ENCODE peak calls at places on chromosomes 12 and 14, in five cellular contexts. One of them, this sample, is unnamed.

GRCh38 chr12:1808798-1809480 is 11.4 kb upstream of the LRTM2 start:
- DNase-seq in neuronal stem cell: no peak
- DNase-seq in SK-N-SH: no peak
- DNase-seq in K562: no peak
- DNase-seq in GM23248: no peak
- DNase-seq in this sample: no peak

GRCh38 chr14:54189358-54190354 is 207.2 kb upstream of the CDKN3 start:
- DNase-seq in neuronal stem cell: no peak
- DNase-seq in SK-N-SH: no peak
- DNase-seq in K562: peak; percentile 4
- DNase-seq in GM23248: peak; percentile 80
- DNase-seq in this sample: no peak

GRCh38 chr14:54792288-54792687 is 110.3 kb downstream of the GCH1 start:
- DNase-seq in neuronal stem cell: no peak
- DNase-seq in SK-N-SH: no peak
- DNase-seq in K562: no peak
- DNase-seq in GM23248: no peak
- DNase-seq in this sample: no peak

GRCh38 chr12:69298133-69298532 is 50.0 kb upstream of the LYZ start:
- DNase-seq in neuronal stem cell: no peak
- DNase-seq in SK-N-SH: no peak
- DNase-seq in K562: no peak
- DNase-seq in GM23248: no peak
- DNase-seq in this sample: no peak

GRCh38 chr14:72515779-72516770 is 377.8 kb downstream of the DPF3 start:
- DNase-seq in neuronal stem cell: no peak
- DNase-seq in SK-N-SH: no peak
- DNase-seq in K562: no peak
- DNase-seq in GM23248: peak; percentile 44
- DNase-seq in this sample: no peak

GRCh38 chr12:75913502-75914110 is 118.0 kb downstream of the PHLDA1 start:
- DNase-seq in neuronal stem cell: no peak
- DNase-seq in SK-N-SH: no peak
- DNase-seq in K562: peak; percentile 17
- DNase-seq in GM23248: no peak
- DNase-seq in this sample: peak; percentile 38

GRCh38 chr12:121095544-121096198 is 37.0 kb upstream of the P2RX7 start:
- DNase-seq in neuronal stem cell: peak; percentile 67
- DNase-seq in SK-N-SH: peak; percentile 94
- DNase-seq in K562: peak; percentile 78
- DNase-seq in GM23248: peak; percentile 74
- DNase-seq in this sample: peak; percentile 65

GRCh38 chr14:21680072-21680471 is 6.5 kb upstream of the OR4E1 start:
- DNase-seq in neuronal stem cell: no peak
- DNase-seq in SK-N-SH: no peak
- DNase-seq in K562: no peak
- DNase-seq in GM23248: peak; percentile 13
- DNase-seq in this sample: no peak

GRCh38 chr12:66910366-66910974 is 231.6 kb upstream of the GRIP1 start:
- DNase-seq in neuronal stem cell: no peak
- DNase-seq in SK-N-SH: no peak
- DNase-seq in K562: no peak
- DNase-seq in GM23248: no peak
- DNase-seq in this sample: no peak

GRCh38 chr12:31655792-31656191 is 3.7 kb upstream of the ETFBKMT start:
- DNase-seq in neuronal stem cell: no peak
- DNase-seq in SK-N-SH: no peak
- DNase-seq in K562: no peak
- DNase-seq in GM23248: no peak
- DNase-seq in this sample: no peak

GRCh38 chr14:96108061-96108795 is 69.1 kb downstream of the C14orf132 start:
- DNase-seq in neuronal stem cell: no peak
- DNase-seq in SK-N-SH: no peak
- DNase-seq in K562: no peak
- DNase-seq in GM23248: no peak
- DNase-seq in this sample: no peak

GRCh38 chr12:29961231-29961630 is 177.5 kb upstream of the TMTC1 start:
- DNase-seq in neuronal stem cell: no peak
- DNase-seq in SK-N-SH: no peak
- DNase-seq in K562: no peak
- DNase-seq in GM23248: peak; percentile 33
- DNase-seq in this sample: no peak

GRCh38 chr12:75825686-75826085 is 205.9 kb downstream of the PHLDA1 start:
- DNase-seq in neuronal stem cell: no peak
- DNase-seq in SK-N-SH: no peak
- DNase-seq in K562: no peak
- DNase-seq in GM23248: peak; percentile 84
- DNase-seq in this sample: no peak

GRCh38 chr12:28535216-28535615 is 345.0 kb downstream of the CCDC91 start:
- DNase-seq in neuronal stem cell: no peak
- DNase-seq in SK-N-SH: no peak
- DNase-seq in K562: no peak
- DNase-seq in GM23248: peak; percentile 68
- DNase-seq in this sample: no peak

GRCh38 chr14:92490239-92490959 is 23.2 kb upstream of the RIN3 start:
- DNase-seq in neuronal stem cell: no peak
- DNase-seq in SK-N-SH: no peak
- DNase-seq in K562: no peak
- DNase-seq in GM23248: no peak
- DNase-seq in this sample: no peak

GRCh38 chr14:20671597-20672283 is 12.6 kb upstream of the RNASE4 start:
- DNase-seq in neuronal stem cell: no peak
- DNase-seq in SK-N-SH: no peak
- DNase-seq in K562: peak; percentile 30
- DNase-seq in GM23248: no peak
- DNase-seq in this sample: no peak

GRCh38 chr14:75453817-75454434 is 26.1 kb downstream of the JDP2 start:
- DNase-seq in neuronal stem cell: no peak
- DNase-seq in SK-N-SH: no peak
- DNase-seq in K562: peak; percentile 11
- DNase-seq in GM23248: no peak
- DNase-seq in this sample: peak; percentile 76

GRCh38 chr12:3489057-3489456 is 1.9 kb upstream of the PRMT8 start:
- DNase-seq in neuronal stem cell: no peak
- DNase-seq in SK-N-SH: no peak
- DNase-seq in K562: no peak
- DNase-seq in GM23248: peak; percentile 39
- DNase-seq in this sample: no peak

GRCh38 chr12:126747530-126748149 is 1519.3 kb upstream of the TMEM132C start:
- DNase-seq in neuronal stem cell: no peak
- DNase-seq in SK-N-SH: peak; percentile 69
- DNase-seq in K562: peak; percentile 67
- DNase-seq in GM23248: peak; percentile 45
- DNase-seq in this sample: peak; percentile 38

GRCh38 chr14:34810028-34810427 is 65.1 kb downstream of the BAZ1A start:
- DNase-seq in neuronal stem cell: no peak
- DNase-seq in SK-N-SH: no peak
- DNase-seq in K562: no peak
- DNase-seq in GM23248: no peak
- DNase-seq in this sample: no peak

GRCh38 chr14:68891851-68892660 is 87.0 kb downstream of the ACTN1 start:
- DNase-seq in neuronal stem cell: no peak
- DNase-seq in SK-N-SH: no peak
- DNase-seq in K562: no peak
- DNase-seq in GM23248: peak; percentile 71
- DNase-seq in this sample: no peak

GRCh38 chr14:101072945-101073597 is 169.5 kb upstream of the RTL1 start:
- DNase-seq in neuronal stem cell: peak; percentile 40
- DNase-seq in SK-N-SH: peak; percentile 91
- DNase-seq in K562: peak; percentile 63
- DNase-seq in GM23248: peak; percentile 98
- DNase-seq in this sample: no peak

GRCh38 chr12:73629171-73629570 is 908.5 kb upstream of the ATXN7L3B start:
- DNase-seq in neuronal stem cell: no peak
- DNase-seq in SK-N-SH: no peak
- DNase-seq in K562: no peak
- DNase-seq in GM23248: no peak
- DNase-seq in this sample: no peak

GRCh38 chr14:20343855-20344205 is 395 bp downstream of the PARP2 start:
- DNase-seq in neuronal stem cell: no peak
- DNase-seq in SK-N-SH: no peak
- DNase-seq in K562: peak; percentile 25
- DNase-seq in GM23248: peak; percentile 73
- DNase-seq in this sample: no peak

GRCh38 chr12:113298861-113299545 is 35.9 kb downstream of the SLC8B1 start:
- DNase-seq in neuronal stem cell: no peak
- DNase-seq in SK-N-SH: no peak
- DNase-seq in K562: no peak
- DNase-seq in GM23248: peak; percentile 62
- DNase-seq in this sample: no peak

GRCh38 chr14:24481622-24482324 is 26.3 kb downstream of the CMA1 start:
- DNase-seq in neuronal stem cell: peak; percentile 32
- DNase-seq in SK-N-SH: peak; percentile 77
- DNase-seq in K562: peak; percentile 58
- DNase-seq in GM23248: peak; percentile 53
- DNase-seq in this sample: peak; percentile 32

GRCh38 chr12:80129895-80130535 is 30.7 kb downstream of the OTOGL start:
- DNase-seq in neuronal stem cell: no peak
- DNase-seq in SK-N-SH: no peak
- DNase-seq in K562: no peak
- DNase-seq in GM23248: peak; percentile 18
- DNase-seq in this sample: no peak

GRCh38 chr12:113958108-113958507 is 8.0 kb downstream of the RBM19 start:
- DNase-seq in neuronal stem cell: no peak
- DNase-seq in SK-N-SH: no peak
- DNase-seq in K562: no peak
- DNase-seq in GM23248: no peak
- DNase-seq in this sample: no peak

GRCh38 chr14:101040538-101041442 is 137.3 kb upstream of the RTL1 start:
- DNase-seq in neuronal stem cell: no peak
- DNase-seq in SK-N-SH: no peak
- DNase-seq in K562: no peak
- DNase-seq in GM23248: no peak
- DNase-seq in this sample: no peak

GRCh38 chr12:109309441-109310246 is 560 bp upstream of the FOXN4 start:
- DNase-seq in neuronal stem cell: no peak
- DNase-seq in SK-N-SH: peak; percentile 81
- DNase-seq in K562: no peak
- DNase-seq in GM23248: peak; percentile 17
- DNase-seq in this sample: peak; percentile 91

GRCh38 chr14:23114669-23115491 is 4.2 kb downstream of the CEBPE start:
- DNase-seq in neuronal stem cell: no peak
- DNase-seq in SK-N-SH: peak; percentile 43
- DNase-seq in K562: no peak
- DNase-seq in GM23248: peak; percentile 98
- DNase-seq in this sample: no peak

GRCh38 chr12:82529096-82529495 is 157.6 kb upstream of the TMTC2 start:
- DNase-seq in neuronal stem cell: no peak
- DNase-seq in SK-N-SH: no peak
- DNase-seq in K562: no peak
- DNase-seq in GM23248: no peak
- DNase-seq in this sample: no peak

GRCh38 chr12:105142259-105142658 is 34.7 kb downstream of the WASHC4 start:
- DNase-seq in neuronal stem cell: no peak
- DNase-seq in SK-N-SH: no peak
- DNase-seq in K562: no peak
- DNase-seq in GM23248: no peak
- DNase-seq in this sample: no peak
- H3K36me3 ChIP-seq in neuronal stem cell: no peaks in the 10 kb centered on the region
- H3K36me3 ChIP-seq in SK-N-SH: peaks cover 88% of the 10 kb centered on the region
- H3K36me3 ChIP-seq in K562: peaks cover 58% of the 10 kb centered on the region
- H3K36me3 ChIP-seq in GM23248: peaks cover 77% of the 10 kb centered on the region
- H3K36me3 ChIP-seq in this sample: peaks cover 95% of the 10 kb centered on the region

DNA sequence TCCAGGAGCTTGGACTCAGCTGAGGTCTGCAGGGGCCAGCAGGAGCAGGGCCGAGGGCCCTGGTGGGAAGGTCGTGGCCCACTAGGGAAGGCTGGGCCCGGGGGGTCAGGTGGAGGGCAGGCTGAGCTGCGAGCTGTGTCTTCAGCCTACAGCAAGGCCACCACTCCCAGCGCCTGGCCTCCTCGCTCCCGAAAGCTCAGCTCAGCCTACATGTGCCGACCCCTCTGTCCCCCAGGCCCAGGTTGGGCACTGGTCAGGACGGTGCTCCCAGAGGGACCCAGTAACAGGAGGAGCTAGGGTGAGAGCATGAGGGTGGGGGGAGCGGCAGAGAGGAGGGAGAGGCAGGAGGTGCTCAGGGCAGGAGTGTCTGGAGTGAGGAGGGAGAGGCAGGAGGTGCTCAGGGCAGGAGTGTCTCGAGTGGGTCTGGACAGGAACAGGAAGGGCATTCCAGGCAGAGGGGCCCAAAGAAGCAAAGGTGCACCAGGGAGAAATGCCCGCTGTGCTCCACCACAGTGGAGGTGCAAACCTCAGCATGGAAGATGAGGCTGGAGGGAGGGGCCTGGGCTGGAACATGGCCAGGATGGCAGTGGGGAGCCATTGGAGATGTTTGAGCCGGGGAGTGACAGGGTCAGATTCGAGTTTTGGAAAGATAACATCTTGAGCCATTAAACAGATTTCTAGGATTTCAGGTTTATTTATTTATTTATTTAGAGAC is 29.1 kb upstream of the GPR132 start:
- DNase-seq in neuronal stem cell: no peak
- DNase-seq in SK-N-SH: no peak
- DNase-seq in K562: no peak
- DNase-seq in GM23248: no peak
- DNase-seq in this sample: no peak
- H2AFZ ChIP-seq in neuronal stem cell: peak overlapping the region; percentile 99
- H2AFZ ChIP-seq in SK-N-SH: peak overlapping the region; percentile 89
- H2AFZ ChIP-seq in K562: no peak overlapping the region
- H2AFZ ChIP-seq in GM23248: peak overlapping the region; percentile 83
- H2AFZ ChIP-seq in this sample: no peak overlapping the region

GRCh38 chr12:96285158-96285557 is 91.0 kb downstream of the ELK3 start:
- DNase-seq in neuronal stem cell: no peak
- DNase-seq in SK-N-SH: no peak
- DNase-seq in K562: no peak
- DNase-seq in GM23248: no peak
- DNase-seq in this sample: no peak
- H3K36me3 ChIP-seq in neuronal stem cell: peaks cover 14% of the 10 kb centered on the region
- H3K36me3 ChIP-seq in SK-N-SH: peaks cover 86% of the 10 kb centered on the region
- H3K36me3 ChIP-seq in K562: peaks cover 82% of the 10 kb centered on the region
- H3K36me3 ChIP-seq in GM23248: peaks cover 91% of the 10 kb centered on the region
- H3K36me3 ChIP-seq in this sample: peaks cover 94% of the 10 kb centered on the region

DNA sequence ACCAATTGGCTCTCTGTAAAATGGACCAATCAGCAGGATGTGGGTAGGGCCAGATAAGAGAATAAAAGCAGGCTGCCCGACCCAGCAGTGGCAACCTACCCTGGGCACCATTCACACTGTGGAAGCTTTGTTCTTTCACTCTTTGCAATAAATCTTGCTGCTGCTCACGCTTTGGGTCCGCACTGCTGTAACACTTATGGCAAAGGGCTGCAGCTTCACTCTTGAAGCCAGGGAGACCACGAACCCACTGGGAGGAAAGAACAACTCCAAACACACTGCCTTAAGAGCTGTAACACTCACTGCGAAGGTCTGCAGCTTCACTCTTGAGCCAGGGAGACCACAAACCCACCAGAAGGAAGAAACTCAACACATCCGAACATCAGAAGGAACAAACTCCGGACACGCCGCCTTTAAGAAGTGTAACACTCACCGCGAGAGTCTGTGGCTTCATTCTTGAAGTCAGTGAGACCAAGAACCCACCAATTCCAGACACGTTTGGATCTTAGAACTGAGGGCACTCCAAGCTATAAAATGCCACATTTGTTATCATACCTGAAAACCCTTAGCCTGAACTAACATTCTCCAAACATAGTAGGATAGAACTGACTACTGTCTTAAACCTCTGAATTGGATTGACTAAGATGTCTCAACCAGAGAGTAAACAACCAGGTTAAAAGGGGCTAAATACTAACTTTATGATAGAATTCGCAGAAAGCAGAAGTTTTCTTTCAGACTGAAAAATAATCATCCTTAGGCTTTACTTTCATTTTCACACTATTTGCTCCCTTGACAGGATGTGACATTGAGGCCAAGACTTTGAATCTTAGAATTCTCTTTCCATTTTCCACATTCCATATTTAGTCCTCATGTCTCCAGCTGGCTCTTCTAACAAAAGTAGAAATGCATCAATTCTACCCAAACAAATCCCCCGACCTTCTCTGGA is 33.6 kb downstream of the CDKL1 start:
- DNase-seq in neuronal stem cell: no peak
- DNase-seq in SK-N-SH: no peak
- DNase-seq in K562: no peak
- DNase-seq in GM23248: peak; percentile 44
- DNase-seq in this sample: peak; percentile 8
- H2AFZ ChIP-seq in neuronal stem cell: no peak overlapping the region
- H2AFZ ChIP-seq in SK-N-SH: peak overlapping the region; percentile 63
- H2AFZ ChIP-seq in K562: peak overlapping the region; percentile 51
- H2AFZ ChIP-seq in GM23248: peak overlapping the region; percentile 99
- H2AFZ ChIP-seq in this sample: no peak overlapping the region